ENCODE peak calls at places on chromosomes 12 and 14, in four cellular contexts. D, B, M and Z are unnamed samples.
A peak's percentile ranks its signal among the peaks of the same experiment; 100 is the strongest.

GRCh38 chr12:34304546-34304945 is 282.2 kb downstream of the ALG10 start:
- DNase-seq in D (no peak), B (no peak), M (no peak), Z (no peak)

GRCh38 chr14:63663428-63664142 is 21.9 kb upstream of the WDR89 start:
- DNase-seq in D (no peak), B (no peak), M (no peak), Z (no peak)

GRCh38 chr12:128268348-128268725 is 1.4 kb downstream of the TMEM132C start:
- DNase-seq in D (no peak), B (no peak), M (no peak), Z (no peak)

GRCh38 chr12:75979181-75979580 is 52.4 kb downstream of the PHLDA1 start:
- DNase-seq in D (peak; percentile 66), B (no peak), M (no peak), Z (no peak)

GRCh38 chr12:99984271-99985128 is at the start of gene ANKS1B:
- DNase-seq in D (peak; percentile 13), B (peak; percentile 9), M (no peak), Z (no peak)

GRCh38 chr12:9198012-9198411 is 10.2 kb downstream of the PZP start:
- DNase-seq in D (no peak), B (no peak), M (no peak), Z (no peak)

GRCh38 chr14:59344711-59345455 is 120.3 kb downstream of the GPR135 start:
- DNase-seq in D (no peak), B (no peak), M (no peak), Z (no peak)

GRCh38 chr12:42372154-42372791 is 46.3 kb downstream of the PPHLN1 start:
- DNase-seq in D (peak; percentile 46), B (peak; percentile 47), M (peak; percentile 4), Z (peak; percentile 6)

GRCh38 chr14:59374048-59374447 is 91.1 kb downstream of the GPR135 start:
- DNase-seq in D (no peak), B (no peak), M (no peak), Z (no peak)

GRCh38 chr14:103314496-103315277 is 19.4 kb upstream of the EIF5 start:
- DNase-seq in D (no peak), B (no peak), M (no peak), Z (no peak)

GRCh38 chr12:21264232-21264631 is 70.5 kb downstream of the SLCO1A2 start:
- DNase-seq in D (no peak), B (no peak), M (no peak), Z (no peak)

GRCh38 chr12:126182619-126183236 is 1117.5 kb downstream of the AACS start:
- DNase-seq in D (no peak), B (no peak), M (no peak), Z (peak; percentile 29)

GRCh38 chr14:53840444-53840843 is 116.2 kb downstream of the BMP4 start:
- DNase-seq in D (no peak), B (no peak), M (no peak), Z (no peak)

GRCh38 chr12:51392556-51393237 is 1.5 kb upstream of the GALNT6 start:
- DNase-seq in D (no peak), B (peak; percentile 66), M (no peak), Z (no peak)

GRCh38 chr12:107328442-107329133 is 235.2 kb upstream of the CRY1 start:
- DNase-seq in D (peak; percentile 48), B (no peak), M (no peak), Z (peak; percentile 56)

GRCh38 chr12:88951860-88952483 is 371.7 kb upstream of the KITLG start:
- DNase-seq in D (no peak), B (no peak), M (no peak), Z (no peak)

GRCh38 chr14:33899723-33900341 is 51.0 kb downstream of the EGLN3 start:
- DNase-seq in D (no peak), B (no peak), M (no peak), Z (no peak)

GRCh38 chr12:31238764-31239387 is 87.1 kb downstream of the SINHCAF start:
- DNase-seq in D (peak; percentile 50), B (peak; percentile 62), M (no peak), Z (peak; percentile 43)

GRCh38 chr12:98990648-98991047 is 345.6 kb downstream of the APAF1 start:
- DNase-seq in D (no peak), B (no peak), M (no peak), Z (no peak)

GRCh38 chr12:51217968-51218606 is at the start of gene POU6F1:
- DNase-seq in D (peak; percentile 76), B (peak; percentile 81), M (no peak), Z (peak; percentile 55)

GRCh38 chr14:22314183-22314820 is 274.7 kb downstream of the DAD1 start:
- DNase-seq in D (peak; percentile 62), B (peak; percentile 58), M (no peak), Z (no peak)

GRCh38 chr12:50776749-50777728 is 13.1 kb downstream of the ATF1 start:
- DNase-seq in D (no peak), B (no peak), M (no peak), Z (no peak)

GRCh38 chr14:90061849-90062794 is at the start of gene KCNK13:
- DNase-seq in D (no peak), B (no peak), M (no peak), Z (no peak)

GRCh38 chr14:36675581-36675980 is 13.9 kb downstream of the PAX9 start:
- DNase-seq in D (no peak), B (no peak), M (no peak), Z (no peak)

GRCh38 chr14:36672095-36672494 is 10.4 kb downstream of the PAX9 start:
- DNase-seq in D (no peak), B (no peak), M (no peak), Z (no peak)

GRCh38 chr14:36671149-36671548 is 9.5 kb downstream of the PAX9 start:
- DNase-seq in D (no peak), B (no peak), M (no peak), Z (no peak)

GRCh38 chr14:36676236-36676635 is 14.6 kb downstream of the PAX9 start:
- DNase-seq in D (no peak), B (no peak), M (no peak), Z (no peak)
- H3K4me3 ChIP-seq in D (no peak overlapping the region), B (no peak overlapping the region), M (no peak overlapping the region), Z (no peak overlapping the region)

GRCh38 chr14:61517861-61518802 is 177.2 kb upstream of the HIF1A start:
- DNase-seq in D (no peak), B (no peak), M (no peak), Z (no peak)
- TF ChIP-seq CTCF in D (no peak), B (no peak), M (no peak), Z (no peak)

GRCh38 chr12:2283480-2283879 is 230.7 kb downstream of the CACNA1C start:
- DNase-seq in D (no peak), B (no peak), M (no peak), Z (no peak)

GRCh38 chr12:2285462-2285861 is 232.7 kb downstream of the CACNA1C start:
- DNase-seq in D (no peak), B (no peak), M (no peak), Z (no peak)

GRCh38 chr12:2284857-2285256 is 232.1 kb downstream of the CACNA1C start:
- DNase-seq in D (peak; percentile 73), B (peak; percentile 77), M (no peak), Z (peak; percentile 70)

GRCh38 chr12:2283910-2284309 is 231.1 kb downstream of the CACNA1C start:
- DNase-seq in D (peak; percentile 53), B (peak; percentile 67), M (no peak), Z (no peak)

GRCh38 chr12:2284321-2284813 is 231.6 kb downstream of the CACNA1C start:
- DNase-seq in D (peak; percentile 84), B (peak; percentile 85), M (peak; percentile 71), Z (peak; percentile 91)
- H3K4me3 ChIP-seq in D (no peak overlapping the region), B (no peak overlapping the region), M (peak overlapping the region; percentile 24), Z (peak overlapping the region; percentile 2)

DNA sequence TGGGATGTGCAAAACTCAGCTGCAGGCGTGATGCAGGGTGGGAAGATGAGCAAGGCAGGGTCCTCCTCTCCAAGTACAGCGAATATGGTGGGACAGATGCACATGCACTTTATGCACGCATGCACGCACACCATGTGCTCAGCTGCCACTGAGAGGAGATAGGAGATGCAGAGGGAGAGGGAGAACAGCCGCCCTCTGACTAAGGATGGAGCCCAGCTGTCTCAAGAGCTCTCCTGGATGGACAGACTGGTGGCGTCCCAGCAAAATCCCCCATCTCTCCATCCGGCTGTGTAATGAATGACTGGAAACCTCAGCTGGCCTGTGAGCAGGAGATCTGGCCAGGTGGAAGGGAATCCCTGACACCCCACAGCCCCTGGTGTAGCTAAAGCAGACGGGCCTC is 24.3 kb upstream of the BDKRB1 start:
- DNase-seq in D (no peak), B (no peak), M (no peak), Z (no peak)
- TF ChIP-seq CTCF in D (no peak), B (no peak), M (no peak), Z (no peak)

DNA sequence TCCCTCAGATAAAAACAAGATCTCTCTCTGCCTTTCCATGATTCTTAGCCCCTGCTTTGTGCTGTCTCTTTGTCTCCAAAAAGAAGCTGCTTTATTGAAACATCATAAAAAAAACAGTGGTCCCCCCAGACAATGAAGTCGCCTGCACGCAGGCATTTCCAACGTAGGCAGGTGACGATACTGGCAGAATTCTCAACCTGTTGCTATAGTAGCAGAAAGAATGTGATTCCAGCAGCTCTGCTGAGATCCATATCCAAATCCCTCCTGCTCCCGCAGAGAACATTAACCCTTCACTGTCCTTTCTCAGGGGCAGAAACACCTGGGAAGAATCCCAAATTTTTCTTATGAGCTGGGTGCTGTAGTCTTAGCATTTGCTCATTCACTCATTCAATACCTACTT is 84.8 kb downstream of the STON2 start:
- DNase-seq in D (no peak), B (no peak), M (no peak), Z (no peak)
- H3K4me3 ChIP-seq in D (no peak overlapping the region), B (no peak overlapping the region), M (no peak overlapping the region), Z (no peak overlapping the region)